ENCODE peak calls at places on chromosomes 2 and 18, in seven cellular contexts. C, R, H, W, Y, O and V are unnamed samples.
A peak's percentile ranks its signal among the peaks of the same experiment; 100 is the strongest.

GRCh38 chr2:99921903-99922302 is 220.5 kb downstream of the AFF3 start:
- DNase-seq in C (no peak), R (no peak), H (no peak), W (no peak), Y (no peak), O (no peak), V (no peak)

GRCh38 chr18:43526436-43527150 is 249.3 kb upstream of the SYT4 start:
- DNase-seq in C (no peak), R (no peak), H (no peak), W (no peak), Y (no peak), O (no peak), V (no peak)

GRCh38 chr18:48784654-48785053 is 166.1 kb downstream of the SMAD7 start:
- DNase-seq in C (no peak), R (no peak), H (no peak), W (peak; percentile 37), Y (no peak), O (no peak), V (no peak)

GRCh38 chr18:50853863-50854271 is 25.1 kb upstream of the ME2 start:
- DNase-seq in C (peak; percentile 87), R (no peak), H (no peak), W (no peak), Y (no peak), O (no peak), V (no peak)

GRCh38 chr2:183349046-183349445 is 224.8 kb downstream of the NUP35 start:
- DNase-seq in C (no peak), R (no peak), H (no peak), W (peak; percentile 67), Y (no peak), O (peak; percentile 40), V (no peak)

GRCh38 chr2:20594957-20595356 is 55.9 kb downstream of the HS1BP3 start:
- DNase-seq in C (no peak), R (no peak), H (no peak), W (no peak), Y (peak; percentile 52), O (no peak), V (no peak)

GRCh38 chr18:23378470-23378764 is 74.7 kb upstream of the RIOK3 start:
- DNase-seq in C (peak; percentile 31), R (no peak), H (no peak), W (no peak), Y (no peak), O (no peak), V (no peak)

GRCh38 chr2:60925994-60926750 is 44.8 kb downstream of the REL start:
- DNase-seq in C (no peak), R (no peak), H (no peak), W (no peak), Y (no peak), O (no peak), V (no peak)

GRCh38 chr2:96396095-96396494 is 60.5 kb downstream of the NCAPH start:
- DNase-seq in C (no peak), R (no peak), H (no peak), W (no peak), Y (no peak), O (no peak), V (no peak)

GRCh38 chr2:74549685-74549971 is 4.1 kb downstream of the LOXL3 start:
- DNase-seq in C (no peak), R (no peak), H (no peak), W (no peak), Y (no peak), O (no peak), V (no peak)

GRCh38 chr2:74551530-74551929 is 2.2 kb downstream of the LOXL3 start:
- DNase-seq in C (no peak), R (no peak), H (no peak), W (no peak), Y (peak; percentile 22), O (no peak), V (no peak)

GRCh38 chr2:74548285-74548918 is 5.3 kb downstream of the LOXL3 start:
- DNase-seq in C (no peak), R (no peak), H (no peak), W (no peak), Y (peak; percentile 66), O (no peak), V (no peak)

GRCh38 chr2:74548919-74549684 is 4.6 kb downstream of the LOXL3 start:
- DNase-seq in C (peak; percentile 62), R (no peak), H (peak; percentile 41), W (no peak), Y (peak; percentile 74), O (no peak), V (no peak)

GRCh38 chr2:74550231-74550630 is 3.5 kb downstream of the LOXL3 start:
- DNase-seq in C (no peak), R (no peak), H (no peak), W (no peak), Y (no peak), O (no peak), V (no peak)
- H3K4me3 ChIP-seq in C (no peak overlapping the region), R (no peak overlapping the region), H (no peak overlapping the region), W (no peak overlapping the region), Y (no peak overlapping the region), O (no peak overlapping the region), V (no peak overlapping the region)

GRCh38 chr2:242029422-242030225 is 160.1 kb downstream of the RTP5 start:
- DNase-seq in C (no peak), R (no peak), H (no peak), W (no peak), Y (peak; percentile 54), O (peak; percentile 13), V (no peak)
- TF ChIP-seq CTCF in C (no peak), R (no peak), H (no peak), W (no peak), Y (no peak), O (no peak), V (peak; percentile 7)

DNA sequence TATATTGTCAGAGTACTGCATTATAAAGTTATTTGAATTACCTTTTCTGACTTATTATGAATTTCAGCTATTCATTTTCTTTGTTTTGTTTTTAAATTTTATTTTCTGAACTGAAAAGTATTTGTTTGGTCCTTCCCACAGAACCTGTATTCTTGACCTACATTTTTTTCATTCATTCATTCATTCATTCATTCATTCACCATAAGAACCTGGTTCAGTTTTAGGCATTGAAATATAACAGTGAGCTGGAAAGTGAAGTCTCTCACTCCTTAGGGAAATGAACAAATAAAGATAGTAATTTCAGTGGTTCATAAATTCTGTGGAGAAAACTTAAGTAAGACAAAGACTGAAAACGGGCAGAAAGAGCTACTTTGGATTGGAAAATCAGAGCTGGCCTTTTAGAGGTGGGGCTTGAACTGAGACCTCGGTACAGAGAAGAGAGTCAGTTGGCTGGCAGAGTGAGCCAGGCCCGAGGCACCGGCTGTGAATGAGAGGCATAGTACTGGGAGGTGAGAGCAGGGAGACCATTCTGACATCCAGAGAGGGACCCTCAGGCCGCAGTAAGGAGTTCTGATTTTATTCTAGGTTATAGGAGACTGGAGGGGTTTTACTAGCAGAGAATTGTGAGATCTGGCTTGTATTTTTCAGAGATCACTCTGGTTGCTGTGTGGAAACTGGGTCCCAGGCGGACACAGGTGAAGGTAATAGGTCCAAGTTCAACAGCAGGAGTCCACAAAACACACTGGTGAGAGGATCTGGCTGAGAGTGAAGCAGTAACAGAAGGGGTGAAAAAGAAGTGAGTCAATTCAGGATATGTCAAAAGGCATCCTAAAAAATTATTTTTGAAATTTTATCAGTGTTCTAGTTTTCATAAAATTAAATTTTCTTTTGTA is 75.8 kb upstream of the FN1 start:
- DNase-seq in C (no peak), R (no peak), H (no peak), W (no peak), Y (no peak), O (no peak), V (no peak)
- H3K4me3 ChIP-seq in C (no peak overlapping the region), R (no peak overlapping the region), H (no peak overlapping the region), W (no peak overlapping the region), Y (no peak overlapping the region), O (no peak overlapping the region), V (no peak overlapping the region)

DNA sequence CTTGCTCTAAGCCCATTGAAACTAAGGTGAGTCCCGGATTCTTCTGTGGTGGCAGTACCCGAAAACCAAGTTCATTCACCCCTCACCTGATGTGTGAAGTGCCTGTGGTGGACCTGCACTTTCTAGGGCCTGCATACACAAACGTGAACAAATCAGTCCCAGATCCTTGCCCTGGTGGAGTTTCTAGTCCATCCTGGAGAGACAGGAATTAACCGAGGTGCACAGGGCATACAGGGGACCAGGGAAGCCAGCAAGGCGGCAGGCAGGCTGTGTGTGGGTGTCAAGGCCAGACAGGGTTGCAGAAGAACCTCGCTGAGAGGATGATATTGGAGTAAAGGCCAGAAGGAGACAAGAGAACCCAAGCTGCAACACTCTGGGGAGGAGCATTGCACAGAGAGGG is 106.1 kb downstream of the SMIM21 start:
- DNase-seq in C (no peak), R (no peak), H (no peak), W (no peak), Y (no peak), O (no peak), V (no peak)
- TF ChIP-seq CTCF in C (no peak), R (no peak), H (no peak), W (no peak), Y (no peak), O (no peak), V (no peak)

DNA sequence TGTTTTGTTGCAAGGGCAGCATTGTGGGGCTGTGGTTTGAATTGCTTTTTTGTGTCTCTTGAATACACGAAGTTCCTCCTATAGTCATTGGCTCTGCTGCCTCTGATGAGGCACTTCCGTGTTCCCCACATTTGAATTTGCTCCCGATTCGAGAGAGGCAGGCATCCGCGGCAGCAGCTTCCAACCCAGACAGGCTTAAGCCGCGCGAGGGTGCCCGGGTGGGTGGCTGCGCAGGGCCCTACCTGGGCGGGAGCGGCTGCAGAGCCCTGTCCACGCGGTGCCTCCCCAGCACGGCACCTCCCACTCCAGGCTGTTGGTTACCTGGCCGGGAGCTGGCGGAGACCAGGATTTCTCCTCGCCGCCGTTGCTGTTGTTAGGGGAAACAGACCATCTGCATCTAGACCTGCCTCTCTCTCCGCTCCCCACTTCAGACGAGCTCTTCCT is 151.3 kb downstream of the NEDD4L start:
- DNase-seq in C (no peak), R (no peak), H (no peak), W (no peak), Y (no peak), O (peak; percentile 3), V (no peak)
- H3K4me3 ChIP-seq in C (peak overlapping the region; percentile 21), R (peak overlapping the region; percentile 27), H (peak overlapping the region; percentile 38), W (no peak overlapping the region), Y (peak overlapping the region; percentile 65), O (peak overlapping the region; percentile 34), V (peak overlapping the region; percentile 39)

GRCh38 chr2:191935247-191935646 is 88.4 kb upstream of the CAVIN2 start:
- DNase-seq in C (no peak), R (no peak), H (no peak), W (no peak), Y (no peak), O (no peak), V (no peak)
- TF ChIP-seq CTCF in C (no peak), R (no peak), H (no peak), W (no peak), Y (no peak), O (no peak), V (no peak)

GRCh38 chr2:235668782-235669181 is 174.9 kb downstream of the AGAP1 start:
- DNase-seq in C (no peak), R (no peak), H (no peak), W (no peak), Y (no peak), O (no peak), V (no peak)
- H3K4me3 ChIP-seq in C (no peak overlapping the region), R (no peak overlapping the region), H (peak overlapping the region; percentile 73), W (no peak overlapping the region), Y (peak overlapping the region; percentile 75), O (no peak overlapping the region), V (no peak overlapping the region)